ENCODE peak calls at places on chromosome 3, in six cellular contexts. G is mesendoderm, U is astrocyte, F is GM23248, X is GM23338, W is HCT116. Q is an unnamed sample. For H3K4me1 and H3K79me2, the result is how much of the 10 kb centered on the place peaks cover.

GRCh38 chr3:185729335-185729715 is 95.5 kb downstream of the IGF2BP2 start:
- DNase-seq in G (no peak), U (peak), F (peak), X (no peak), W (no peak), Q (no peak)

GRCh38 chr3:104584702-104585101 is 782.0 kb upstream of the ALCAM start:
- DNase-seq in G (no peak), U (peak), F (no peak), X (no peak), W (no peak), Q (no peak)

GRCh38 chr3:171790898-171791694 is 19.2 kb downstream of the PLD1 start:
- DNase-seq in G (no peak), U (peak), F (peak), X (no peak), W (no peak), Q (no peak)

GRCh38 chr3:11662392-11662990 is 18.8 kb upstream of the VGLL4 start:
- DNase-seq in G (peak), U (no peak), F (peak), X (peak), W (peak), Q (no peak)

GRCh38 chr3:172305552-172305951 is 142.7 kb downstream of the GHSR start:
- DNase-seq in G (no peak), U (peak), F (peak), X (no peak), W (no peak), Q (no peak)

GRCh38 chr3:13173186-13173585 is 100.0 kb upstream of the IQSEC1 start:
- DNase-seq in G (no peak), U (no peak), F (no peak), X (no peak), W (no peak), Q (no peak)

GRCh38 chr3:120795959-120796358 is 53.4 kb downstream of the GTF2E1 start:
- DNase-seq in G (no peak), U (no peak), F (no peak), X (no peak), W (no peak), Q (no peak)

GRCh38 chr3:136919799-136920580 is 37.8 kb upstream of the IL20RB start:
- DNase-seq in G (peak), U (peak), F (no peak), X (no peak), W (no peak), Q (no peak)

GRCh38 chr3:37995652-37996641 is 5.4 kb downstream of the VILL start:
- DNase-seq in G (no peak), U (no peak), F (no peak), X (no peak), W (no peak), Q (no peak)

GRCh38 chr3:112027839-112028238 is 6.7 kb upstream of the TMPRSS7 start:
- DNase-seq in G (no peak), U (no peak), F (no peak), X (no peak), W (no peak), Q (no peak)

GRCh38 chr3:182118081-182118480 is 406.4 kb downstream of the SOX2 start:
- DNase-seq in G (no peak), U (peak), F (no peak), X (no peak), W (no peak), Q (no peak)

GRCh38 chr3:63876260-63876659 is 12.6 kb downstream of the ATXN7 start:
- DNase-seq in G (no peak), U (no peak), F (no peak), X (no peak), W (no peak), Q (no peak)

GRCh38 chr3:13832130-13832529 is 47.7 kb downstream of the WNT7A start:
- DNase-seq in G (no peak), U (no peak), F (no peak), X (no peak), W (no peak), Q (no peak)

GRCh38 chr3:74642876-74643275 is 28.4 kb upstream of the CNTN3 start:
- DNase-seq in G (no peak), U (no peak), F (peak), X (no peak), W (no peak), Q (no peak)

GRCh38 chr3:100023595-100023994 is 90.7 kb downstream of the FILIP1L start:
- DNase-seq in G (no peak), U (no peak), F (no peak), X (no peak), W (no peak), Q (no peak)

GRCh38 chr3:100024520-100025303 is 89.6 kb downstream of the FILIP1L start:
- DNase-seq in G (no peak), U (peak), F (peak), X (no peak), W (no peak), Q (no peak)

GRCh38 chr3:100020876-100021644 is 93.2 kb downstream of the FILIP1L start:
- DNase-seq in G (no peak), U (peak), F (peak), X (no peak), W (no peak), Q (no peak)

GRCh38 chr3:100023150-100023549 is 91.2 kb downstream of the FILIP1L start:
- DNase-seq in G (no peak), U (peak), F (peak), X (no peak), W (no peak), Q (no peak)

GRCh38 chr3:100022506-100022905 is 91.8 kb downstream of the FILIP1L start:
- DNase-seq in G (no peak), U (peak), F (no peak), X (no peak), W (no peak), Q (no peak)
- H3K4me1 ChIP-seq in G (under half), U (under half), F (under half), X (under half), W (under half), Q (under half)

DNA sequence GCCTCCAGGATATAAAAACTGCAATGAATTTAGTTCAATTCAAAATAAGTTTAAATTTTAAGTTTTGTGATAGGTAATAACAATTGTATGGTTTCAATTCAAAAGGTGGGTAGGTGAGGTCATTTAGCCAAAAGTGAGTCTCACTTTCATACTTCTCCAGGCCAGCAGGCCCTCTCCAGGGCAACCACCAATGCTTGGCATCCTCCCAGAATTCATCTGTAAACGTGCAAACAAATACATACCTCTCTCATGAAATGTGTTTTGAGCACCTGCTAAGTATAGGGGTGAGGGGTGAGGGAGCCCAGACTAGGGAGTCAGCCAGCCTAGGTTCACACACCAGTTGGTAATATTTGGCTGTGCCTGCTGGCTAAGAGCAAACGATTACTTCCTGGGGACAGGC is 22.0 kb upstream of the RBSN start:
- DNase-seq in G (no peak), U (no peak), F (no peak), X (no peak), W (no peak), Q (no peak)
- H3K4me3 ChIP-seq in G (no peak), U (no peak), F (no peak), X (no peak), W (no peak), Q (no peak)

GRCh38 chr3:53213276-53213675 is 42.5 kb downstream of the TKT start:
- DNase-seq in G (no peak), U (no peak), F (no peak), X (no peak), W (no peak), Q (no peak)
- H3K79me2 ChIP-seq in G (under half), U (under half), F (under half), X (under half), W (under half), Q (under half)

DNA sequence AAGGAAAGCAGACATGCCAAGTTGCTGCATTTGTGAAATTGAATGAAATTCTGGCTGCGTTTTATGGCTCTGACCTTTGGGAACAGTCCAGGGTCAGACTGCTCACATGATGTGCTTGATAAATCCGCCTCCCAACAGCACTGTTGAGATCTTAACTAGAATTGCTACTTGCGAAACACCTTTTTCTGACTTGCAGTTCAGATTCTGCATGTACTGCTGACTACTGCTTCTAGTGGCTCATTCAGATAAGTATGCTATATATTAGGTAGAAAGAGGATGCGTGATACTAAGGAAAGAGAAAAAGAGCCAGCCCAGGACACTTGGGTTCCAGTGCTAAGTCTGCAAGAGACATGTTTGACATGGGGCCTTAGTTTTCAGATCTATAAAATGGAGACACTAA is 129.4 kb downstream of the LPP start:
- DNase-seq in G (no peak), U (no peak), F (peak), X (no peak), W (no peak), Q (no peak)
- H3K4me1 ChIP-seq in G (under half), U (under half), F (under half), X (under half), W (under half), Q (under half)

GRCh38 chr3:194139085-194139976 is 3.4 kb downstream of the HES1 start:
- DNase-seq in G (peak), U (peak), F (peak), X (peak), W (no peak), Q (peak)
- H3K4me3 ChIP-seq in G (no peak), U (peak), F (peak), X (peak), W (peak), Q (peak)

GRCh38 chr3:15823092-15823491 is 25.3 kb upstream of the ANKRD28 start:
- DNase-seq in G (no peak), U (no peak), F (no peak), X (peak), W (no peak), Q (peak)

GRCh38 chr3:15819576-15819975 is 21.8 kb upstream of the ANKRD28 start:
- DNase-seq in G (no peak), U (no peak), F (peak), X (no peak), W (no peak), Q (no peak)

GRCh38 chr3:15820911-15821310 is 23.1 kb upstream of the ANKRD28 start:
- DNase-seq in G (no peak), U (peak), F (peak), X (no peak), W (no peak), Q (no peak)

GRCh38 chr3:15819043-15819442 is 21.3 kb upstream of the ANKRD28 start:
- DNase-seq in G (no peak), U (no peak), F (no peak), X (no peak), W (no peak), Q (no peak)

GRCh38 chr3:15822281-15822680 is 24.5 kb upstream of the ANKRD28 start:
- DNase-seq in G (no peak), U (no peak), F (no peak), X (no peak), W (no peak), Q (no peak)
- H3K79me2 ChIP-seq in G (under half), U (half or more), F (under half), X (half or more), W (half or more), Q (half or more)

DNA sequence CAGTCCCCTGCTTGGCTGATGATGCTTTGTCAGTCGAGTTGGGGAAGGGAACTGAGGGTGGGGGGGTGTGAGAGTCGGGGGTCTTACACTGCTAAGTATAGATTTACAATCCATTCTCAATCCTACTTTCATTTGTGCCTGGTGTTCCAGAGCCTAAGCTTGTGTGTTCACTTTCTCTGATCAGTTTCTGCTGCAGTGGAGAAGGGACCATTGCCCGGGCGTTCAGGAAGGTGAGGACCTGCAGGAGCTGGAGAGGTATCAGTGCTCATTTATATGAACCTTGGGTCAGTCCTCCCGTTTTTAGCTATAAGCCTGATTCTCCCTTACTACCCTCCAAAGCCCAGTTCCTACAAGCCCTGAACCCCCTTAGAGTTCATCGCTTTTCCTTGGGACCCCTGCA is 41.0 kb upstream of the TRAK1 start:
- DNase-seq in G (no peak), U (no peak), F (no peak), X (no peak), W (no peak), Q (no peak)
- H3K4me1 ChIP-seq in G (under half), U (under half), F (under half), X (half or more), W (under half), Q (half or more)

DNA sequence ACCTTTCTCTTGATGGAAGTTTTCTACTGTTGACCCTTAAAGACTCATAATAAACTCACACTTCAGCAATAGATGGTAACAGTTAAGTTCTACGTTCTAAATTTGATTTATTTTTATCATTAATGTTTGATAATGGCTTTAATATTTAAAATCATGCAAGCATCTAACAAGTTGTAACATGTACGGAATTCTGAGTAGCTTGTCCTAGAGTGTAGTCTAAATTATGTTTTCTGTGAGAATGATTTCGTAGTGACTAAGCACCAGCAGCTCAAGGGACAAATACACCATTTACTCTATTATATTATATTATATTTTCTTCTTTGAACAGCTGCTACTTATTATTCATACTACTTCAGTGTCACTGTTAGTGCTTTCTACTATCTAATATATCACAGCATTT is 345.6 kb downstream of the NLGN1 start:
- DNase-seq in G (no peak), U (no peak), F (peak), X (no peak), W (no peak), Q (no peak)
- H3K4me3 ChIP-seq in G (no peak), U (no peak), F (peak), X (no peak), W (no peak), Q (no peak)

GRCh38 chr3:195255571-195256501 is 15.1 kb downstream of the XXYLT1 start:
- DNase-seq in G (no peak), U (no peak), F (no peak), X (no peak), W (no peak), Q (no peak)
- H3K79me2 ChIP-seq in G (under half), U (half or more), F (under half), X (half or more), W (under half), Q (half or more)